ENCODE peak calls at places on chromosomes 11 and 22, in ten cellular contexts. Q is fibroblast of lung; M is spleen; S is stomach; Y is CD4-positive, alpha-beta memory T cell; I is iPS DF 6.9; B is heart right ventricle; J is A549; R is RWPE2; W is lower leg skin. H is an unnamed sample.

GRCh38 chr11:118434553-118435232 is 1.6 kb upstream of the KMT2A start:
- DNase-seq in Q (peak), M (peak), S (no peak), Y (peak), I (no peak), B (peak), J (no peak), R (no peak), W (peak), H (no peak)

GRCh38 chr11:82577246-82577645 is 156.4 kb downstream of the FAM181B start:
- DNase-seq in Q (no peak), M (no peak), S (no peak), Y (no peak), I (no peak), B (no peak), J (no peak), R (peak), W (no peak), H (no peak)

GRCh38 chr22:19149962-19150361 is at the start of gene GSC2:
- DNase-seq in Q (no peak), M (no peak), S (no peak), Y (no peak), I (no peak), B (no peak), J (no peak), R (no peak), W (no peak), H (no peak)

GRCh38 chr11:7672960-7673723 is at the start of gene CYB5R2:
- DNase-seq in Q (peak), M (no peak), S (peak), Y (no peak), I (no peak), B (peak), J (peak), R (no peak), W (peak), H (no peak)

GRCh38 chr11:89660234-89660633 is 49.9 kb upstream of the TRIM77 start:
- DNase-seq in Q (no peak), M (no peak), S (no peak), Y (no peak), I (peak), B (no peak), J (no peak), R (no peak), W (no peak), H (no peak)

GRCh38 chr22:29744902-29745301 is 21.9 kb downstream of the ZMAT5 start:
- DNase-seq in Q (peak), M (no peak), S (peak), Y (no peak), I (no peak), B (no peak), J (no peak), R (peak), W (peak), H (peak)

GRCh38 chr11:10288316-10288715 is 5.7 kb downstream of the SBF2 start:
- DNase-seq in Q (no peak), M (no peak), S (no peak), Y (no peak), I (no peak), B (no peak), J (no peak), R (no peak), W (no peak), H (no peak)

GRCh38 chr11:44988981-44989635 is 38.4 kb upstream of the TP53I11 start:
- DNase-seq in Q (no peak), M (no peak), S (peak), Y (no peak), I (no peak), B (no peak), J (no peak), R (no peak), W (peak), H (no peak)

GRCh38 chr11:2549876-2550605 is 105.2 kb downstream of the KCNQ1 start:
- DNase-seq in Q (no peak), M (peak), S (no peak), Y (no peak), I (no peak), B (peak), J (no peak), R (peak), W (no peak), H (no peak)

GRCh38 chr11:114183041-114183511 is 113.1 kb upstream of the NNMT start:
- DNase-seq in Q (no peak), M (peak), S (no peak), Y (peak), I (no peak), B (no peak), J (no peak), R (no peak), W (no peak), H (no peak)

GRCh38 chr22:32469799-32470212 is 4.8 kb upstream of the FBXO7 start:
- DNase-seq in Q (peak), M (no peak), S (no peak), Y (no peak), I (no peak), B (no peak), J (peak), R (no peak), W (peak), H (peak)

GRCh38 chr11:86940122-86940777 is 14.9 kb downstream of the FZD4 start:
- DNase-seq in Q (peak), M (no peak), S (peak), Y (no peak), I (no peak), B (peak), J (no peak), R (no peak), W (no peak), H (peak)

GRCh38 chr11:95100856-95101507 is 11.3 kb downstream of the ENDOD1 start:
- DNase-seq in Q (no peak), M (no peak), S (no peak), Y (no peak), I (no peak), B (no peak), J (no peak), R (no peak), W (no peak), H (no peak)

GRCh38 chr11:118929496-118930151 is 3.9 kb upstream of the BCL9L start:
- DNase-seq in Q (peak), M (peak), S (peak), Y (peak), I (no peak), B (peak), J (peak), R (peak), W (peak), H (no peak)

GRCh38 chr22:41305646-41306045 is 4.3 kb downstream of the ZC3H7B start:
- DNase-seq in Q (peak), M (no peak), S (no peak), Y (no peak), I (no peak), B (no peak), J (peak), R (no peak), W (no peak), H (no peak)

GRCh38 chr11:47881145-47881544 is 33.0 kb upstream of the NUP160 start:
- DNase-seq in Q (no peak), M (peak), S (no peak), Y (no peak), I (no peak), B (no peak), J (peak), R (no peak), W (no peak), H (no peak)

GRCh38 chr22:20469110-20469855 is 26.3 kb downstream of the KLHL22 start:
- DNase-seq in Q (no peak), M (peak), S (no peak), Y (no peak), I (no peak), B (no peak), J (no peak), R (no peak), W (no peak), H (no peak)

GRCh38 chr11:115396533-115396932 is 107.7 kb downstream of the CADM1 start:
- DNase-seq in Q (no peak), M (no peak), S (no peak), Y (no peak), I (no peak), B (no peak), J (no peak), R (no peak), W (no peak), H (no peak)

GRCh38 chr11:7530013-7530412 is 16.2 kb downstream of the PPFIBP2 start:
- DNase-seq in Q (no peak), M (no peak), S (no peak), Y (no peak), I (no peak), B (no peak), J (no peak), R (no peak), W (no peak), H (no peak)

GRCh38 chr11:126332221-126332711 is 23.2 kb upstream of the ST3GAL4 start:
- DNase-seq in Q (peak), M (peak), S (no peak), Y (no peak), I (no peak), B (peak), J (no peak), R (peak), W (no peak), H (no peak)

GRCh38 chr22:36287881-36288515 is 35.1 kb downstream of the APOL1 start:
- DNase-seq in Q (no peak), M (peak), S (no peak), Y (no peak), I (no peak), B (no peak), J (no peak), R (no peak), W (no peak), H (no peak)

GRCh38 chr11:121071456-121072236 is 29.4 kb upstream of the TECTA start:
- DNase-seq in Q (no peak), M (no peak), S (no peak), Y (no peak), I (peak), B (no peak), J (no peak), R (no peak), W (no peak), H (no peak)

GRCh38 chr11:43382614-43383013 is 23.9 kb downstream of the TTC17 start:
- DNase-seq in Q (no peak), M (no peak), S (no peak), Y (no peak), I (no peak), B (no peak), J (no peak), R (no peak), W (no peak), H (no peak)

GRCh38 chr22:24178021-24178431 is 3.3 kb upstream of the SUSD2 start:
- DNase-seq in Q (no peak), M (no peak), S (no peak), Y (no peak), I (no peak), B (no peak), J (no peak), R (no peak), W (no peak), H (no peak)

GRCh38 chr11:74011360-74012071 is 2.6 kb upstream of the UCP3 start:
- DNase-seq in Q (no peak), M (no peak), S (no peak), Y (peak), I (no peak), B (no peak), J (no peak), R (no peak), W (peak), H (no peak)

GRCh38 chr22:28004021-28004420 is 85.0 kb upstream of the PITPNB start:
- DNase-seq in Q (no peak), M (no peak), S (no peak), Y (no peak), I (no peak), B (no peak), J (no peak), R (no peak), W (no peak), H (no peak)

GRCh38 chr11:103582351-103582909 is 454.0 kb upstream of the DDI1 start:
- DNase-seq in Q (no peak), M (no peak), S (no peak), Y (no peak), I (no peak), B (no peak), J (no peak), R (no peak), W (no peak), H (no peak)

GRCh38 chr11:17161515-17161914 is 46.3 kb downstream of the PIK3C2A start:
- DNase-seq in Q (no peak), M (no peak), S (no peak), Y (no peak), I (no peak), B (no peak), J (no peak), R (no peak), W (no peak), H (no peak)

GRCh38 chr11:119843760-119844330 is 114.8 kb upstream of the NECTIN1 start:
- DNase-seq in Q (peak), M (peak), S (no peak), Y (no peak), I (no peak), B (no peak), J (no peak), R (no peak), W (no peak), H (no peak)

GRCh38 chr11:127106142-127106541 is 105.6 kb upstream of the KIRREL3 start:
- DNase-seq in Q (no peak), M (no peak), S (no peak), Y (no peak), I (no peak), B (no peak), J (no peak), R (no peak), W (no peak), H (no peak)

GRCh38 chr11:67505605-67506396 is 638 bp upstream of the PITPNM1 start:
- DNase-seq in Q (peak), M (peak), S (peak), Y (peak), I (no peak), B (peak), J (peak), R (peak), W (peak), H (peak)

GRCh38 chr11:63761173-63761572 is 7.4 kb downstream of the ZFTA start:
- DNase-seq in Q (no peak), M (no peak), S (no peak), Y (no peak), I (no peak), B (no peak), J (no peak), R (no peak), W (peak), H (no peak)
- H3K4me3 ChIP-seq in Q (no peak), M (no peak), S (peak), Y (no peak), I (peak), B (no peak), J (no peak), R (no peak), W (no peak), H (no peak)

GRCh38 chr11:80084614-80085013 is 643.8 kb upstream of the TENM4 start:
- DNase-seq in Q (no peak), M (no peak), S (no peak), Y (no peak), I (no peak), B (no peak), J (no peak), R (no peak), W (no peak), H (no peak)
- H3K4me3 ChIP-seq in Q (no peak), M (no peak), S (no peak), Y (no peak), I (no peak), B (no peak), J (no peak), R (no peak), W (no peak), H (no peak)

DNA sequence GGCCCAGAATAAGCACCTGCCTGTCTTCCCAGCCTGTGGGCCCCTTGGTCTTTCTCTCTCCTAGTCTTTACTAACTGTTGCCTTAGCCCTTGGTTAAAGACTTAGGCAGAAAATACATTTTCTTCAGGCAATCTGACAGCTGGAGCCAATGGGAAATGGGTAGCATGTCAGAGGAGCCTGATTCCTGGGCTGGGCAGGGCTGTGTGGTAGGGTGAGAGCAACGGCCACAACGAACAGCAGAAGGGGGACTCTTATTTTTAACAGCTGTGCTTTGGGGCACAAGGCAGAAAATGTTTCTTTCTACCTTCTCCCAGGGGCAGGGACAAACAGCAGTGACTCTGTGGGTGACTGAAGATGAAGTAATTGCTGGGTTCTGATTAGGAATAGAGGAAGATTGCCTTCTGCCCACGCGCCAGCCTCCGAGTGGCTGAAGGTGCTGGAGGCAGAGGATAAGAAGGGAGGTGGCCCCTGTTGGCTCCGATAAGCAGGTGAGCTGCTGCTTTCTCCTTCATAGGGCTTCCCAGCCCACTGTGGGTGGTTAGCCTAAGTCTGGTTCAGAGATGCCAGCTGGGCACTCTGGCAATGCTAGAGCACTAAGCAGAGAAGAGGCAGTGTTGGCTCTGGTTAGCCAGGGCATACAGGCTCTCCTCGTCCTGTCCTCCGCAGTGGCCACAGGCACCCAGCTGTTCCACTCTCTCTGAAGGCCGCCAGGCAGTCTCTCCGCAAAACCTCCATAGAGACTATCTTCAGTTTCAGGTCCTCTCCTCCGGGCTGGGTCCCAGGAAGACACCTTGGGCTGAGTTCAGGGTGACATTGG is 1.5 kb downstream of the YPEL4 start:
- DNase-seq in Q (no peak), M (no peak), S (no peak), Y (no peak), I (no peak), B (no peak), J (no peak), R (no peak), W (no peak), H (no peak)
- H3K4me3 ChIP-seq in Q (no peak), M (peak), S (peak), Y (no peak), I (no peak), B (peak), J (no peak), R (no peak), W (no peak), H (no peak)

GRCh38 chr11:69638941-69639681 is 1.8 kb upstream of the CCND1 start:
- DNase-seq in Q (peak), M (peak), S (peak), Y (no peak), I (peak), B (peak), J (peak), R (peak), W (peak), H (peak)
- H3K4me3 ChIP-seq in Q (peak), M (peak), S (peak), Y (no peak), I (peak), B (peak), J (peak), R (peak), W (peak), H (peak)

GRCh38 chr11:22433517-22433916 is 95.3 kb downstream of the SLC17A6 start:
- DNase-seq in Q (no peak), M (no peak), S (no peak), Y (no peak), I (no peak), B (no peak), J (no peak), R (no peak), W (no peak), H (no peak)

GRCh38 chr11:22431074-22431473 is 92.9 kb downstream of the SLC17A6 start:
- DNase-seq in Q (no peak), M (no peak), S (no peak), Y (no peak), I (no peak), B (no peak), J (no peak), R (no peak), W (no peak), H (no peak)

GRCh38 chr11:22433066-22433450 is 94.9 kb downstream of the SLC17A6 start:
- DNase-seq in Q (peak), M (no peak), S (no peak), Y (no peak), I (no peak), B (no peak), J (no peak), R (no peak), W (no peak), H (no peak)

GRCh38 chr11:22430286-22430685 is 92.1 kb downstream of the SLC17A6 start:
- DNase-seq in Q (peak), M (no peak), S (no peak), Y (no peak), I (no peak), B (no peak), J (no peak), R (no peak), W (no peak), H (no peak)

GRCh38 chr11:22432331-22433065 is 94.3 kb downstream of the SLC17A6 start:
- DNase-seq in Q (peak), M (peak), S (no peak), Y (no peak), I (peak), B (peak), J (no peak), R (no peak), W (peak), H (no peak)
- H3K4me3 ChIP-seq in Q (peak), M (peak), S (peak), Y (no peak), I (peak), B (peak), J (no peak), R (no peak), W (no peak), H (peak)

H was measured in retinal pigment epithelial cell.